ENCODE peak calls at places on chromosomes 11 and 22, in four cellular contexts. O, B, S and K are unnamed samples.

GRCh38 chr22:50475652-50476002 is 792 bp upstream of the SBF1 start:
- DNase-seq in O (no peak), S (no peak), B (no peak), K (no peak)

GRCh38 chr11:5247479-5248192 is 2.0 kb downstream of the HBG1 start:
- DNase-seq in O (no peak), S (no peak), B (peak), K (no peak)

GRCh38 chr11:112017538-112017937 is 7.7 kb upstream of the DLAT start:
- DNase-seq in S (no peak), B (peak), O (no peak), K (no peak)

GRCh38 chr22:23109441-23109978 is 32.3 kb downstream of the RSPH14 start:
- DNase-seq in B (no peak), O (no peak), S (no peak), K (no peak)

GRCh38 chr22:41687901-41688364 is 734 bp downstream of the SNU13 start:
- DNase-seq in B (peak), O (peak), S (peak), K (peak)

GRCh38 chr22:22196833-22197477 is 47.6 kb upstream of the VPREB1 start:
- DNase-seq in S (no peak), B (no peak), O (no peak), K (peak)

GRCh38 chr11:68312117-68312779 is at the start of gene LRP5:
- DNase-seq in B (peak), O (peak), S (peak), K (peak)

GRCh38 chr11:69913591-69914285 is 94.5 kb upstream of the FGF3 start:
- DNase-seq in B (no peak), O (no peak), S (no peak), K (no peak)

GRCh38 chr11:67644042-67644441 is 4.5 kb upstream of the TBX10 start:
- DNase-seq in O (peak), B (peak), S (peak), K (peak)

GRCh38 chr11:112584674-112585073 is 324.0 kb upstream of the PLET1 start:
- DNase-seq in S (peak), B (no peak), O (peak), K (peak)

GRCh38 chr11:77181799-77182541 is 53.9 kb downstream of the MYO7A start:
- DNase-seq in S (no peak), B (no peak), O (no peak), K (no peak)

GRCh38 chr11:15970506-15971214 is 385.7 kb downstream of the SOX6 start:
- DNase-seq in B (no peak), O (no peak), S (no peak), K (no peak)

GRCh38 chr11:87366346-87366745 is 328.6 kb downstream of the TMEM135 start:
- DNase-seq in B (no peak), O (no peak), S (no peak), K (no peak)

DNA sequence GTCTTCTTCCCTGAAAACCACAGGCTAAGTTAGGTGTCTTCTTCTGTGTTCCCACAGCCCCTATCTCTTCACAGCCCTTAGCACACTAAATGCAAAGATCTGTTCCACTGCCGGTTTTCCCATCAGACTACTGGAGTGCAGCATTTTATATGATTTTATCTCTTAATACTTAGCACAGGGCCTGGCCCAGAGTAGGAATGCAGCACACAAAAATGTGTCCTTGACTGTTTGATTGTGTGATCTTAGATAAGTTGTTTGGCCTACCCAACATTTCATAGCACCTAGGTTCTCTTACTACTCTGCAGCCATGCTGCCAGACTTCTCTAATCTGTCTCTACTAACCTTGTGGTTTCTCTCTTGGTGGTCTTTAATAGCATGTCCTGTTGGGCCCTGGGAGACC is 54.1 kb upstream of the RRM1 start:
- DNase-seq in O (no peak), B (no peak), S (no peak), K (no peak)
- H3K4me3 ChIP-seq in O (no peak), B (no peak), S (no peak), K (no peak)

DNA sequence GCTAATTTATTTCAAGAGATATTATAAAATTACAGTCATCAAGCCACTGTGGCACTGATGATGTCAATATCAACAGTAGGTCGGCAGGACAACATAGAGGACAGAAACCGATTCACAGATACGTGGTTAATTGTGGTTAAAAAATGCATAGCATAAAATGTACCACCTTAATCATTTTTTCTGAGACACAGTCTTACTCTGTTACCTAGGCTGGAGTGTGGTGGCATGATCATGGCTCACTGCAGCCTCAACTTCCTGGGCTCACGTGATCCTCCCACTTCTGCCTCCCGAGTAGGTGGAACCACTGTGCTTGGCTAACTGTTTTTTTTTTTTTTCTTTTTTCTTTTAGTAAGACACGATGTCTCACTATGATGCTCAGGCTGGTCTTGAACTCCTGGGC is 21.0 kb upstream of the TOLLIP start:
- DNase-seq in S (no peak), B (no peak), O (no peak), K (no peak)
- TF ChIP-seq EZH2phosphoT487 in S (no peak), B (no peak), O (no peak), K (no peak)

GRCh38 chr11:96303980-96304379 is 39.0 kb downstream of the MAML2 start:
- DNase-seq in O (no peak), B (peak), S (no peak), K (no peak)
- H3K27ac ChIP-seq in O (peak), B (peak), S (no peak), K (no peak)

GRCh38 chr11:119148855-119149370 is at the start of gene ABCG4:
- DNase-seq in B (peak), S (peak), O (peak), K (peak)
- H3K4me3 ChIP-seq in B (peak), S (peak), O (peak), K (peak)

GRCh38 chr22:49307071-49307830 is 520.4 kb downstream of the BRD1 start:
- DNase-seq in B (no peak), O (no peak), S (no peak), K (peak)
- TF ChIP-seq EZH2phosphoT487 in B (no peak), O (no peak), S (no peak), K (no peak)

DNA sequence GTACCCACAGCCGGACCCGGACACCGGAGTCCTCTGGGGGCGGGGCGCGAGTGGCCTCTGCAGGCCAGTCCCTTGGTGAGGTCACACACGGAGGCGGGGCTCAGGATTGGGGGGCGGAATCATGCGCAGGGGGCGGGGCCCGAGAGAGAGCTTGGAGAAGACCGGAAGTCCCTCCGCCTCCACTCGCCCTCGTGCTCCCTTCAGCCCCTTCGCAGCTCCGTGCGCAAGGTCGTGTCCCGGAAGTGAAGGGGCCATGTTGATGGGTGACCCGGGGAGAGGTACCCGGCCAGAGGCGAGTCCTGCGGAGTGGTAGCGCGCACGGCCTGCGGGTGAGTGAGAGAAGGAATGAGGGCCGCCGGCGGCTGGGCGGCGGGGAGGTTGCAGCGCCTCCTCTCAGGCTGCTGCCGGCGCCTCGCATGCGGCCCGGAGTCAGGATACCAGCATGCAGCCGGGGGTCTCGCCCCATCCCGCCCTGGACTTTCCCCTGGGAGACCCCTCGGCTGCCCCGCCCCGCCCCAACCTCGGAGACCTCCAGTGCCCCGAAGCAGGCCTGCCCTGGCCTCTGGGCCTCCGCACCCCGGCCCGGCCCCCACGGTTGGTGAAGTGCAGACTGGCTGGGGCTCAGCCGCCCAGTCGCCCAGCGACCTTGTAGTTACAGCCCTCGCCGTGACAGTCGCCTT is at the start of gene MIEF1:
- DNase-seq in O (peak), S (peak), B (peak), K (peak)
- H3K27ac ChIP-seq in O (peak), S (peak), B (peak), K (peak)